ENCODE peak calls at places on chromosomes 4 and X, in five cellular contexts. M, J, G, U and S are unnamed samples.
A peak's percentile ranks its signal among the peaks of the same experiment; 100 is the strongest.

GRCh38 chrX:57445046-57445445 is 146.8 kb upstream of the ZXDB start:
- DNase-seq in M (no peak), J (no peak), G (no peak), U (no peak), S (no peak)

GRCh38 chrX:154531626-154532025 is 15.0 kb downstream of the G6PD start:
- DNase-seq in M (no peak), J (no peak), G (no peak), U (peak; percentile 81), S (no peak)

GRCh38 chrX:138504254-138504653 is 207.3 kb downstream of the FGF13 start:
- DNase-seq in M (no peak), J (no peak), G (no peak), U (no peak), S (no peak)

GRCh38 chr4:79241846-79242245 is 84.0 kb downstream of the NAA11 start:
- DNase-seq in M (no peak), J (no peak), G (no peak), U (no peak), S (peak; percentile 44)

GRCh38 chrX:39164212-39164611 is 363.0 kb downstream of the MID1IP1 start:
- DNase-seq in M (no peak), J (no peak), G (no peak), U (no peak), S (no peak)

GRCh38 chrX:132119283-132119682 is 8.5 kb downstream of the FRMD7 start:
- DNase-seq in M (peak; percentile 0), J (no peak), G (no peak), U (no peak), S (peak; percentile 39)

GRCh38 chr4:106806158-106806797 is 229.8 kb downstream of the DKK2 start:
- DNase-seq in M (no peak), J (no peak), G (no peak), U (no peak), S (no peak)

GRCh38 chrX:56766554-56767412 is 37.7 kb downstream of the NBDY start:
- DNase-seq in M (no peak), J (no peak), G (peak; percentile 17), U (no peak), S (no peak)

GRCh38 chr4:8201341-8201781 is 2.3 kb downstream of the SH3TC1 start:
- DNase-seq in M (no peak), J (no peak), G (peak; percentile 79), U (no peak), S (peak; percentile 38)

DNA sequence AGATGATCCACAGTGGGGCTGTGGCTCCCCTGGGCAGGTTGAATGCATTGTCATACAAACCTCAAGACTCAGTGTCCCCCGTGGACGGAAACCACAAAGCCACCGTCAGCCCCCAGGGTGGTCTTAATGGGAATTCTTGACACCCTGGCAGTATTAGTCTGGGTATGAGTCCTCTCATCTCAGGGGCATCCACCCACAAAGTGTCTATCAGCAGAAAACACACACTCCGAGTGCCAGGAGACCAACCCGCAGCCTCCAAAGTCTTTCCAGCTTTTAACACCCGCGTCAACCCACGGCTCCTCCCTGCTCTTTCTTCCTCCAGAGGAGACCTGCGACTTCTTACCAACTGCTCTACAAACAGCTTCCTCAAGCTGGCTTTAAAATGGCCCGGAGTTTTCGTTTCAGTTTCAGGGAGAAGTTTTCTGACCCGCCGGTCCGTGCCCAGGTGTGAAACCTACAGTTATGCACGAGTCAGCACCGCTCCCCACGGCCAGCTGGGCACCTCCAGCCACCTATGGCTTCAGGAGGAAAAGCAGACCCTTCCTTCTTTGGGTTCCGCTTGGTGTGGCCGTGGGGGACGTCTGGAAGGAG is 14.4 kb upstream of the ASMTL start:
- DNase-seq in M (no peak), J (no peak), G (peak; percentile 78), U (no peak), S (no peak)
- H3K4me3 ChIP-seq in M (no peak overlapping the region), J (no peak overlapping the region), G (no peak overlapping the region), U (no peak overlapping the region), S (no peak overlapping the region)

DNA sequence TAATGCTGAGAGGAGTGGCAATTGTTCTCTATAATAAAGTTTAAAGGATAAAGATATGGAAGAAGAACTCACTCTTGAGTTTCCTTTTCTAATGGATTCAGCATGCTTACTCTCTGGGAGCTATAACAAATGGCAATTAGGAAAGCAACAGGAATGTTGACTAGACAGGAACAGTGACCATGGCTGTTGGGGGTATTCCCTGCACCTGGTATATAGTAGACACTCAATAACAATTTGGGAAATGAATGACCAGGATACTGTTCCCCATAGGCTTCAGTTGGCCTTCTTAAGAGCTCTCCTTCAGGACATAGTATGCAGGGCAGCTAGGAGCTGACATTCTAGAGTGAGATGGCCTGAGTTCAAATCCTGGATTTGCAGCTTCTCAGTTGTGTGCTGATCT is 1.8 kb downstream of the LIMCH1 start:
- DNase-seq in M (no peak), J (no peak), G (no peak), U (no peak), S (no peak)
- H3K4me3 ChIP-seq in M (no peak overlapping the region), J (no peak overlapping the region), G (no peak overlapping the region), U (no peak overlapping the region), S (peak overlapping the region; percentile 56)

DNA sequence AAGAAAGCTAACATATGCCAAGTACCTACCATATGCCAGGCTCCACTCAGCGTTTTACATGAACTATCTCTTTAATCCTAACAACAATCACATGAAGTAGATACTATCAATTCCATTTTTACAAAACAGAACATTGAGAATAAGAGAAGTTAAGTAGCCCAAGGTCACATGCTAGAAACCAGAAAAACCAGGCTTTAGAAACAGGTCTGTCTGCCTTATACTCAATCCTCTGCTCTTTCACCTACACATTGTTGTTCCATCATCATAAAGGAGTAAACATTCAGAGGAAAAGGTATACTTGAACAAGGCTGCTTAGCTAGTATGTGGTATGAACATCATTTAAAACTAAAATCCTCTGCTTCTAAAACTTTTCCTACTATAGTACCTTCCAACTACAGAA is 42.1 kb downstream of the WDFY3 start:
- DNase-seq in M (no peak), J (no peak), G (no peak), U (no peak), S (no peak)
- H3K4me3 ChIP-seq in M (no peak overlapping the region), J (no peak overlapping the region), G (no peak overlapping the region), U (no peak overlapping the region), S (no peak overlapping the region)

DNA sequence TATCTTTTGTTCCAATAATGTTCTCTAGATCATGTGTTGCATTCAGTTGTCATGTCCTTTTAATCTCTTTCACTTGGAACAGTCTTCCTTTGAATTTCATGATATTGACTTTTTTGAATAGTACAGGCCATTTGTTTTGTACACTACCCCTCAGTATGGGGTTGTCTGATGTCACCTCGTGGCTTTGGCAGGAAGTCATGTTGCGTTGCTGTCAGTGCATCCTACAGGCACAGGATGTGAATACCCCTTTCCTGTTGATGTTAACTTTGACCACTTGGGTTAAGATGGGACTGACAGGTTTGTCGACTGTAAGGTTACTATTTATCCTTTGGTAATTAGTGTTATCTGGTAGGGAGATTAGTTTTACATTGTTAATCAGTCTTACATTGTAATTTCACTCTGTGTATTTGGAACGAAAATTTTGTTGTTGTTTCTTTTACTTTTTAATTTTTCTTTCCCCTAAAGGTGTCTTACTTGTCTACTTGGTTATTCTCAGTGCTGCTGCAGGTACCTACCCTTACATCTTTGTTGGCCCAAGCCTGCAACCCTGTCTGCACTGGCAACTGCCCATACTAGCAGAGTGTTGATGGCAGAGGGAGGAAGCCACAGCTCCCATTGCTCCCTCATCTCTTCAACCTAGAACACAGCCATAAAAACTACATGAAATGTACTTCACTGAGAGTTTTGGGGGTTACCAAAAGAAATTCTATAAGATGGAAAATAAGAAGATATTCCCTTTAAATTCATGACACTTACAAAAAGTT is 14.7 kb upstream of the ATP8A1 start:
- DNase-seq in M (no peak), J (no peak), G (peak; percentile 41), U (no peak), S (no peak)
- H3K4me3 ChIP-seq in M (no peak overlapping the region), J (no peak overlapping the region), G (no peak overlapping the region), U (no peak overlapping the region), S (no peak overlapping the region)

DNA sequence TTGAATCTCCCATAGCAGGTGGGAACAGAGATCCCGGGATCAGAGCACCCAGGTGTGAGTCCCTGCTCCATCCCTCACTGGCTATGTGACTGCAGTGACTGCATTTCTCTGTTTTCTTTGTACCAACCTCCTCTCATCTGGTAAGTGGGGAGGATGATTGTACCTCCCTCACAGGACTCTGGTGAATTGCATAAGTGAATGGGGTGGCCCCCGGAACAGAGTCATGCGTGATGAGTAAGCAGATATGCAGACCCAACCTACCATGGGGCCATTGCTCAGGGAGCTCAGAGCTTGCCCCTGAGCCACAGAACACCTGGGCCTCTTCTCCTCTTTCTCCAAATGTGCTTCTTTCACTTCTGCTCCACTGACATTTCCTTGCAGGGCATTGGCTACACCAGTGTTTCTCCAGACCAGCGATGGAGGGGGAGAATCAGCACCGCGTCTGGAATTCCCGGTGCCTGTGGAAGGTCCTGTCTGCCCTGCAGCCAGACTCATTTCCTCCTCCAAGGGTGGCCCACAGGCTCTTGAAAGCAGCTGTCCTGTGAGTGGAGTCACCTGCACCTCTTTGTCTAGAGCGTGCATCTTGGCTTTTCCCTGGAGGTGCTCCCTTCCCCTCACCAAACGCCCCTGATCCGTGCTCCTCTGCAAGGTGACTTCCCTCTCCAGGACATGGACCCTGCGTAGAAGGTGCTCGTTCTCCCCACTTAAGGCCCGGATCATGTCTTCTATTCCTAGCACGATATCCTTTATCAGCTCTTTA is 30.0 kb downstream of the C4orf50 start:
- DNase-seq in M (no peak), J (no peak), G (no peak), U (no peak), S (no peak)
- H3K4me3 ChIP-seq in M (no peak overlapping the region), J (no peak overlapping the region), G (no peak overlapping the region), U (no peak overlapping the region), S (no peak overlapping the region)

GRCh38 chrX:129652565-129653169 is 2.1 kb downstream of the APLN start:
- DNase-seq in M (no peak), J (no peak), G (no peak), U (no peak), S (no peak)

GRCh38 chrX:129653985-129654651 is 638 bp downstream of the APLN start:
- DNase-seq in M (no peak), J (no peak), G (no peak), U (peak; percentile 68), S (peak; percentile 38)

GRCh38 chrX:129651756-129652564 is 2.8 kb downstream of the APLN start:
- DNase-seq in M (no peak), J (no peak), G (no peak), U (no peak), S (peak; percentile 17)

GRCh38 chrX:129654652-129655546 is at the start of gene APLN:
- DNase-seq in M (no peak), J (no peak), G (no peak), U (peak; percentile 77), S (peak; percentile 56)

DNA sequence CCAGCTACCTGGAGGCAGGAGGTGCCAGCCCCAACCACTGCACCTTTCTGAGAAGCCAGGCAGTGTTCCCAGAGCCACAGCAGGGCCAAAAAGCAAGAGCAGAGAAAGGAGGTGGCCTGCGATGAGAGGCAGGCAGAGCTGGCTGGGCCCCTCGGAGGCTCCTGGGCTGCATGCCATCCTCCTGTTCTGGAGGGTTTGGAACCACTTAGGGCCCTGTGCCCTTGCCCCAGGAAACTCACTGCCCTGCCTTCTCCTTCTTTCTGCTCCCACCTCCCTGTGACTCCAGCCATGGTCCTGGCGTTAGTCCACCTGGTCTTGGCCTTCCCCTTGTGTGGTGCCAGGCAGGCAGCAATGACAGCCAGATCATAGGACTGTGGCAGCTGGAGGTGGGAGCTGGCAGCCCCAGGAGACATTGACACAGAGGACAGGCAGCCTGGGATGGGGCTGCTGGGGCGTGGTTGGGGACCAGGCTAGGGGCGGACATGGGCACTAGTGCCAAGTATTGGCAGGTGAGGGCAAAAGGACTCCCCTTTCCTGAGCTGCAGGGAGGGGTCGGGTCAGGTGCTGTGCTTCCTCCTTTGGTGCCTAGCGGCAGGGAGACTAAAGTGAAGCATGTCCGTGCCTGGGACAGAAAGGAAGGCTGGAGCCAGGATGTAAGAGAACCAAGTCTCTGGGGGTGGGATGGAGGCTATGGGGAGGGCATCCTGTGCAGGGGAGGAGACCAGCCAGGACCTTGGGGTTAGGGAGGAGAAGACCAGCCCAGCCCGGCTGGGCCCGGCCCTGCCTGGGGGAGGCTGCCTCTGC is 1.4 kb downstream of the APLN start:
- DNase-seq in M (no peak), J (no peak), G (no peak), U (no peak), S (no peak)
- H3K4me3 ChIP-seq in M (peak overlapping the region; percentile 61), J (peak overlapping the region; percentile 50), G (no peak overlapping the region), U (no peak overlapping the region), S (peak overlapping the region; percentile 61)